ENCODE peak calls at places on chromosomes 7 and 10, in four cellular contexts. P is mesendoderm; U is CD8-positive, alpha-beta memory T cell; G is mammary epithelial cell. N is an unnamed sample.

GRCh38 chr10:132627736-132628512 is 90.3 kb downstream of the INPP5A start:
- DNase-seq in P (peak; percentile 62), U (no peak), G (no peak), N (no peak)

GRCh38 chr7:2209146-2209960 is 23.4 kb downstream of the MAD1L1 start:
- DNase-seq in P (peak; percentile 72), U (peak; percentile 29), G (peak; percentile 11), N (peak; percentile 32)

GRCh38 chr7:102978280-102978679 is 65.5 kb downstream of the LRRC17 start:
- DNase-seq in P (peak; percentile 62), U (no peak), G (peak; percentile 74), N (peak; percentile 90)

GRCh38 chr7:130022115-130022514 is 29.1 kb downstream of the ZC3HC1 start:
- DNase-seq in P (no peak), U (no peak), G (no peak), N (no peak)

GRCh38 chr7:84113286-84113685 is 81.3 kb downstream of the SEMA3A start:
- DNase-seq in P (no peak), U (no peak), G (no peak), N (no peak)

GRCh38 chr10:5014936-5015335 is 11.3 kb upstream of the AKR1C2 start:
- DNase-seq in P (peak; percentile 11), U (no peak), G (no peak), N (no peak)

GRCh38 chr10:14570800-14571199 is 203.9 kb downstream of the FAM107B start:
- DNase-seq in P (no peak), U (no peak), G (no peak), N (no peak)

GRCh38 chr7:108201766-108202165 is 71.6 kb upstream of the LAMB4 start:
- DNase-seq in P (no peak), U (no peak), G (no peak), N (no peak)

GRCh38 chr10:122636953-122637352 is 62.7 kb downstream of the C10orf120 start:
- DNase-seq in P (peak; percentile 32), U (no peak), G (no peak), N (no peak)

GRCh38 chr7:126185959-126186580 is 1066.7 kb downstream of the GRM8 start:
- DNase-seq in P (peak; percentile 89), U (no peak), G (peak; percentile 1), N (peak; percentile 10)

GRCh38 chr10:113099431-113100298 is 149.6 kb downstream of the TCF7L2 start:
- DNase-seq in P (peak; percentile 89), U (no peak), G (peak; percentile 77), N (no peak)

GRCh38 chr7:144969787-144970186 is 133.9 kb upstream of the TPK1 start:
- DNase-seq in P (no peak), U (no peak), G (no peak), N (no peak)

GRCh38 chr7:78873117-78873516 is 580.4 kb downstream of the MAGI2 start:
- DNase-seq in P (peak; percentile 65), U (no peak), G (no peak), N (no peak)

GRCh38 chr7:13822678-13823077 is 166.8 kb downstream of the ETV1 start:
- DNase-seq in P (no peak), U (no peak), G (peak; percentile 77), N (peak; percentile 83)

GRCh38 chr10:75399461-75400162 is 2.0 kb downstream of the ZNF503 start:
- DNase-seq in P (peak; percentile 80), U (no peak), G (peak; percentile 71), N (peak; percentile 54)

GRCh38 chr10:29470843-29471482 is 163.8 kb downstream of the SVIL start:
- DNase-seq in P (peak; percentile 25), U (no peak), G (no peak), N (no peak)

GRCh38 chr7:26153246-26153822 is 1.3 kb downstream of the NFE2L3 start:
- DNase-seq in P (peak; percentile 76), U (no peak), G (no peak), N (no peak)

GRCh38 chr7:33432825-33433224 is 303.5 kb downstream of the BBS9 start:
- DNase-seq in P (no peak), U (no peak), G (peak; percentile 30), N (peak; percentile 55)

GRCh38 chr7:95435422-95435780 is 573 bp upstream of the PON2 start:
- DNase-seq in P (no peak), U (no peak), G (no peak), N (no peak)

GRCh38 chr10:127227027-127227426 is 30.6 kb upstream of the INSYN2A start:
- DNase-seq in P (no peak), U (no peak), G (no peak), N (no peak)